ENCODE peak calls at places on chromosomes 3 and 15, in nine cellular contexts. I, C, P, F, O, Y, Q, W and V are unnamed samples.
A peak's percentile ranks its signal among the peaks of the same experiment; 100 is the strongest.

GRCh38 chr3:184262166-184262926 is 993 bp upstream of the CAMK2N2 start:
- DNase-seq in P (no peak), Q (no peak), C (no peak), O (no peak), W (no peak), F (peak; percentile 2), Y (no peak), I (peak; percentile 9), V (no peak)

GRCh38 chr3:8456118-8456811 is 45.4 kb upstream of the LMCD1 start:
- DNase-seq in P (no peak), O (no peak), Q (no peak), I (no peak), C (peak; percentile 62), W (no peak), F (peak; percentile 42), Y (no peak), V (no peak)

GRCh38 chr3:168165390-168166269 is 69.9 kb upstream of the GOLIM4 start:
- DNase-seq in C (peak; percentile 39), F (peak; percentile 76), O (peak; percentile 90), I (peak; percentile 53), P (peak; percentile 60), Y (peak; percentile 84), Q (peak; percentile 63), W (no peak), V (peak; percentile 20)

GRCh38 chr3:148466143-148466542 is 231.6 kb upstream of the AGTR1 start:
- DNase-seq in W (no peak), F (peak; percentile 73), C (no peak), Q (no peak), P (peak; percentile 7), O (peak; percentile 46), Y (no peak), I (no peak), V (no peak)

GRCh38 chr3:194496217-194496881 is 9.5 kb upstream of the ATP13A3 start:
- DNase-seq in W (no peak), C (no peak), F (no peak), Y (no peak), P (no peak), Q (no peak), I (peak; percentile 28), O (no peak), V (no peak)

GRCh38 chr15:66285462-66286280 is 7.7 kb upstream of the DIS3L start:
- DNase-seq in Y (no peak), O (no peak), C (no peak), Q (no peak), P (no peak), W (no peak), I (no peak), F (no peak), V (no peak)

GRCh38 chr3:146543461-146544012 is 870 bp downstream of the PLSCR1 start:
- DNase-seq in Y (peak; percentile 13), O (peak; percentile 84), F (peak; percentile 16), W (no peak), P (no peak), Q (peak; percentile 20), C (no peak), I (peak; percentile 34), V (no peak)

GRCh38 chr15:57149196-57149595 is 227.1 kb upstream of the CGNL1 start:
- DNase-seq in Q (no peak), P (no peak), F (peak; percentile 51), C (no peak), O (peak; percentile 79), W (no peak), Y (no peak), I (peak; percentile 65), V (no peak)

GRCh38 chr15:71461748-71462147 is 346.5 kb downstream of the THSD4 start:
- DNase-seq in Q (no peak), I (no peak), Y (no peak), C (no peak), F (no peak), O (no peak), P (no peak), W (no peak), V (no peak)

DNA sequence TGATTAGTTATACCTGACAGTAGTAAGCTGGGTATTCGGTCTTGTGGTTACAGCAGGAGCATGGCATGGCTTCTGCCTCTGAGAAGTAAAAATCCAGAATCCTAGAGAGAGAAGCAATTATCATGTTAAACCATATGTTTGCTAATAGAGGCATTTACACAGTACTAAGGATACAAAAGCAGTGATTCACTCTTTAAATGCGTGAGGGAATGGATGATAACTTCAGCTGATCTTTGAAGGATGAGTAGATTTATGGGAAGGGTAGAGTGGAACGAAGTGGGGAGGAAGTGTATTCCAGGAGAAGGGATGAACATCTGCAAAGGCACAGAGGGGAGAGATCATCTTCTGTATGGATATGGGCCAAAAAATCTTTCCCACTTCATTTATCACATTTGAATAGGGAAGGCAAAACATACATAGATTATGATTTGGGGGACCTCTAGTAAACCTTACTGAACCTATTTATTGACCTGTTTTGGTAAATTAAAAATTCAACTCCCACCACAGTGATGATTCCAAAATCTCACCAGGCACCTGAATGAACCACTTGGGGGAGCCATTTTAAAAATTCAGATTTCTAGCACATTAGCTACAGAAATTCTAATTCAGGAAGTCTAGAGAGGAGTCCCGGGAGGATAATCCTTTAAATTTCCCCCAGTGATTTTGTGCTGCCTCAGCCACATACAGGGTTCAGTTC is 35.1 kb downstream of the IGSF10 start:
- DNase-seq in F (no peak), W (no peak), P (no peak), C (no peak), Q (no peak), O (no peak), I (no peak), Y (no peak), V (no peak)
- TF ChIP-seq CTCF in F (peak; percentile 34), W (no peak), P (peak; percentile 22), C (no peak), Q (no peak), O (peak; percentile 37), I (peak; percentile 28), Y (peak; percentile 91), V (peak; percentile 28)

GRCh38 chr15:63254991-63255390 is 22.4 kb upstream of the APH1B start:
- DNase-seq in C (no peak), W (no peak), I (no peak), Q (no peak), P (no peak), O (no peak), F (no peak), Y (no peak), V (no peak)

GRCh38 chr15:63258658-63259057 is 18.7 kb upstream of the APH1B start:
- DNase-seq in Q (no peak), W (no peak), P (no peak), O (no peak), F (no peak), Y (no peak), I (no peak), C (no peak), V (no peak)

GRCh38 chr15:63252292-63252691 is 25.1 kb upstream of the APH1B start:
- DNase-seq in O (no peak), W (no peak), P (no peak), C (no peak), I (no peak), Y (no peak), Q (no peak), F (no peak), V (no peak)

GRCh38 chr15:63255485-63255990 is 21.9 kb upstream of the APH1B start:
- DNase-seq in Q (no peak), Y (no peak), C (no peak), F (no peak), P (no peak), I (no peak), O (no peak), W (no peak), V (no peak)

DNA sequence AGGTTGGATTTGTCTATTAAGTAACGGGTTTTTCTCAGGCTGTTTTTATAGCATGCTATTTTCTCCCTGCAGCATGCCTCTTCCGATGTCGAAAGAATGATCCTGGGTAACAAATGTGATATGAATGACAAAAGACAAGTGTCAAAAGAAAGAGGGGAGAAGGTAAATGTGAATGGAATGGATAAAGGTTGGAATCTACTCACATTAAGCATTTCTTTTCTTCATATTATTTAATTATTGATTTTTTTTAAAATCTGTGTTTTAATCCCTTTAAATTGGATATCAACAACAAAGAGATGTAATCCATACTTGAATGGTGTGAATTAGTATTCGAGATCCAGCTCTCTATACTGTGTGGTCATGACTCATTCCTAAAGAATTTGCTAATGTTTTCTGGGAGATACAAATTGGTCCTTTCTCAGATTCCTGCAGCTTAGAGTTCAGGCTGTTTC is 20.9 kb upstream of the APH1B start:
- DNase-seq in W (no peak), O (peak; percentile 82), I (peak; percentile 58), C (no peak), P (no peak), Y (no peak), Q (no peak), F (peak; percentile 84), V (peak; percentile 96)
- H3K4me3 ChIP-seq in W (no peak overlapping the region), O (no peak overlapping the region), I (no peak overlapping the region), C (no peak overlapping the region), P (no peak overlapping the region), Y (no peak overlapping the region), Q (no peak overlapping the region), F (no peak overlapping the region), V (no peak overlapping the region)

GRCh38 chr15:47732243-47732642 is 14.9 kb downstream of the SEMA6D start:
- DNase-seq in W (no peak), Y (no peak), O (no peak), P (no peak), I (no peak), Q (no peak), C (no peak), F (no peak), V (no peak)

GRCh38 chr15:47731230-47731629 is 13.9 kb downstream of the SEMA6D start:
- DNase-seq in C (no peak), F (no peak), Q (no peak), O (no peak), I (no peak), Y (no peak), P (no peak), W (no peak), V (no peak)

GRCh38 chr15:47728886-47729285 is 11.6 kb downstream of the SEMA6D start:
- DNase-seq in F (no peak), W (no peak), Y (no peak), P (no peak), C (no peak), I (no peak), Q (no peak), O (no peak), V (no peak)

GRCh38 chr15:47736123-47736786 is 18.9 kb downstream of the SEMA6D start:
- DNase-seq in O (no peak), F (peak; percentile 41), W (no peak), I (no peak), Y (no peak), Q (no peak), P (no peak), C (no peak), V (no peak)

DNA sequence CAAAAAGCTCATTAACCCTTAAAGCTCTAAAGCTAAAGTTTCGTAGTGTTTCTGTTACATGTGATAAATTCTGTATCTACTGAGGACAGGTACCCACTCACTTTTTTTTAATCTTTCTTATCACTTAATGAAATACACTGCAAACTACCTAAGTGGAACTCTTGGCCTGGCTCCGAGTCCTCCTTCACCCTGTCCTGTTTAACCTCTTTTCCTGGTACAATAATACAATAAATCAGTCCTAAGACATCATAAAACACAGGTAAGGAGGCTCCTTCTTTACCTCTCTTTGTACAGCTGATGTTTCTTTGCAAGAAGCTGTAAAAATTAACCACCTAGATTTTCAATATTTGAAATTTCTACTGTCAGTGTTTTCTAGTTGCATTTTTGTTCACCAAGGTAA is 15.8 kb downstream of the SEMA6D start:
- DNase-seq in C (no peak), Y (no peak), W (no peak), F (no peak), I (no peak), O (no peak), Q (no peak), P (no peak), V (no peak)
- TF ChIP-seq CTCF in C (no peak), Y (no peak), W (no peak), F (no peak), I (no peak), O (no peak), Q (no peak), P (no peak), V (no peak)

GRCh38 chr3:18885612-18886011 is 262.7 kb upstream of the KCNH8 start:
- DNase-seq in W (no peak), O (no peak), C (no peak), Y (no peak), P (no peak), F (no peak), Q (no peak), I (no peak), V (no peak)
- H3K4me3 ChIP-seq in W (no peak overlapping the region), O (no peak overlapping the region), C (no peak overlapping the region), Y (no peak overlapping the region), P (no peak overlapping the region), F (no peak overlapping the region), Q (no peak overlapping the region), I (no peak overlapping the region), V (no peak overlapping the region)